ENCODE peak calls at places on chromosome 7, in seven cellular contexts. G, L, O, F, A, S and K are unnamed samples.

GRCh38 chr7:118575393-118575948 is 351.0 kb downstream of the ANKRD7 start:
- DNase-seq in A (no peak), S (no peak), O (no peak), G (no peak), L (no peak), F (no peak), K (no peak)

GRCh38 chr7:139914861-139915300 is 85.8 kb downstream of the TBXAS1 start:
- DNase-seq in F (no peak), L (no peak), S (no peak), A (no peak), O (no peak), G (no peak), K (no peak)

GRCh38 chr7:135745702-135746312 is 2.8 kb downstream of the FAM180A start:
- DNase-seq in F (no peak), A (peak; percentile 86), O (peak; percentile 72), L (peak; percentile 76), G (peak; percentile 48), S (no peak), K (peak; percentile 6)

GRCh38 chr7:106997487-106998271 is 46.8 kb upstream of the PRKAR2B start:
- DNase-seq in S (no peak), F (no peak), A (no peak), O (no peak), G (no peak), L (no peak), K (no peak)

GRCh38 chr7:7166318-7166717 is 16.0 kb upstream of the C1GALT1 start:
- DNase-seq in L (no peak), G (no peak), O (no peak), A (no peak), F (no peak), S (no peak), K (no peak)

GRCh38 chr7:95476904-95477594 is 8.7 kb upstream of the ASB4 start:
- DNase-seq in A (peak; percentile 75), S (peak; percentile 73), O (peak; percentile 42), G (peak; percentile 74), L (peak; percentile 45), F (peak; percentile 49), K (no peak)

GRCh38 chr7:29921404-29922010 is 68.1 kb downstream of the SCRN1 start:
- DNase-seq in F (no peak), G (peak; percentile 41), A (no peak), S (peak; percentile 69), L (peak; percentile 51), O (no peak), K (no peak)

GRCh38 chr7:23373151-23374004 is 74.2 kb downstream of the MALSU1 start:
- DNase-seq in L (no peak), F (no peak), O (no peak), G (no peak), A (no peak), S (peak; percentile 60), K (no peak)

GRCh38 chr7:104179178-104179577 is 28.6 kb downstream of the ORC5 start:
- DNase-seq in O (no peak), F (no peak), S (no peak), L (no peak), A (no peak), G (no peak), K (no peak)

GRCh38 chr7:47941136-47941844 is 7.0 kb downstream of the PKD1L1 start:
- DNase-seq in G (no peak), S (no peak), L (no peak), O (peak; percentile 52), F (no peak), A (peak; percentile 62), K (no peak)

GRCh38 chr7:2353650-2354172 is 916 bp upstream of the EIF3B start:
- DNase-seq in G (peak; percentile 91), O (peak; percentile 91), L (peak; percentile 90), A (peak; percentile 84), S (peak; percentile 90), F (peak; percentile 93), K (peak; percentile 44)

GRCh38 chr7:131039836-131040235 is 287.8 kb upstream of the MKLN1 start:
- DNase-seq in G (no peak), F (no peak), L (no peak), S (no peak), A (no peak), O (no peak), K (no peak)

GRCh38 chr7:57415730-57416129 is 34.2 kb upstream of the ZNF716 start:
- DNase-seq in L (no peak), F (no peak), A (no peak), G (no peak), S (no peak), O (no peak), K (no peak)

GRCh38 chr7:16512097-16512496 is 14.5 kb upstream of the LRRC72 start:
- DNase-seq in A (no peak), S (no peak), L (no peak), G (no peak), O (no peak), F (no peak), K (no peak)

GRCh38 chr7:2002561-2003450 is 229.9 kb downstream of the MAD1L1 start:
- DNase-seq in A (peak; percentile 16), O (peak; percentile 8), G (no peak), L (no peak), F (peak; percentile 38), S (no peak), K (no peak)

GRCh38 chr7:157683251-157684156 is 346.7 kb downstream of the DNAJB6 start:
- DNase-seq in G (no peak), F (no peak), L (no peak), A (no peak), S (peak; percentile 2), O (no peak), K (no peak)

GRCh38 chr7:40646717-40647116 is 511.9 kb downstream of the SUGCT start:
- DNase-seq in G (no peak), O (no peak), S (no peak), L (no peak), A (no peak), F (no peak), K (no peak)

GRCh38 chr7:134083766-134084487 is 43.2 kb upstream of the LRGUK start:
- DNase-seq in A (no peak), F (no peak), O (no peak), L (no peak), G (no peak), S (no peak), K (no peak)

GRCh38 chr7:23467731-23468720 is 2.3 kb downstream of the IGF2BP3 start:
- DNase-seq in O (no peak), F (no peak), A (no peak), S (no peak), G (no peak), L (no peak), K (no peak)

GRCh38 chr7:18356195-18356645 is 139.3 kb upstream of the HDAC9 start:
- DNase-seq in S (no peak), L (no peak), O (no peak), F (no peak), A (no peak), G (no peak), K (no peak)

GRCh38 chr7:154953006-154953684 is 49.8 kb downstream of the PAXIP1 start:
- DNase-seq in G (peak; percentile 65), F (peak; percentile 74), L (peak; percentile 29), O (peak; percentile 55), S (peak; percentile 52), A (peak; percentile 40), K (no peak)

GRCh38 chr7:139718859-139719258 is 58.9 kb downstream of the HIPK2 start:
- DNase-seq in F (no peak), A (no peak), S (no peak), O (no peak), L (no peak), G (no peak), K (no peak)

GRCh38 chr7:117780832-117781231 is 92.4 kb downstream of the CTTNBP2 start:
- DNase-seq in F (no peak), O (no peak), L (no peak), A (no peak), S (no peak), G (no peak), K (no peak)

GRCh38 chr7:133672866-133673265 is 420.0 kb downstream of the EXOC4 start:
- DNase-seq in A (no peak), G (no peak), O (no peak), F (no peak), S (no peak), L (no peak), K (no peak)

GRCh38 chr7:14341200-14341599 is 351.7 kb upstream of the ETV1 start:
- DNase-seq in S (no peak), L (no peak), G (no peak), F (no peak), O (no peak), A (no peak), K (no peak)

GRCh38 chr7:25696565-25696964 is 455.4 kb upstream of the NFE2L3 start:
- DNase-seq in O (no peak), A (no peak), F (no peak), G (no peak), S (no peak), L (no peak), K (no peak)

GRCh38 chr7:37234928-37235327 is 213.7 kb downstream of the ELMO1 start:
- DNase-seq in S (no peak), L (no peak), A (no peak), G (no peak), F (no peak), O (no peak), K (no peak)

GRCh38 chr7:20783131-20783715 is 3.5 kb downstream of the SP8 start:
- DNase-seq in L (no peak), A (no peak), G (no peak), S (no peak), O (no peak), F (no peak), K (no peak)
- H3K27me3 ChIP-seq in L (peaks cover 100% of the 10 kb centered on the region), A (peaks cover 96% of the 10 kb centered on the region), G (peaks cover 95% of the 10 kb centered on the region), S (no peaks in the 10 kb centered on the region), O (peaks cover 48% of the 10 kb centered on the region), F (peaks cover 100% of the 10 kb centered on the region), K (peaks cover 54% of the 10 kb centered on the region)

GRCh38 chr7:27185013-27185707 is at the start of gene HOXA11:
- DNase-seq in G (peak; percentile 91), L (no peak), S (no peak), O (no peak), A (peak; percentile 77), F (no peak), K (no peak)
- H3K4me1 ChIP-seq in G (peaks cover 20% of the 10 kb centered on the region), L (peaks cover 32% of the 10 kb centered on the region), S (peaks cover 18% of the 10 kb centered on the region), O (peaks cover 25% of the 10 kb centered on the region), A (peaks cover 23% of the 10 kb centered on the region), F (peaks cover 47% of the 10 kb centered on the region), K (peaks cover 61% of the 10 kb centered on the region)

DNA sequence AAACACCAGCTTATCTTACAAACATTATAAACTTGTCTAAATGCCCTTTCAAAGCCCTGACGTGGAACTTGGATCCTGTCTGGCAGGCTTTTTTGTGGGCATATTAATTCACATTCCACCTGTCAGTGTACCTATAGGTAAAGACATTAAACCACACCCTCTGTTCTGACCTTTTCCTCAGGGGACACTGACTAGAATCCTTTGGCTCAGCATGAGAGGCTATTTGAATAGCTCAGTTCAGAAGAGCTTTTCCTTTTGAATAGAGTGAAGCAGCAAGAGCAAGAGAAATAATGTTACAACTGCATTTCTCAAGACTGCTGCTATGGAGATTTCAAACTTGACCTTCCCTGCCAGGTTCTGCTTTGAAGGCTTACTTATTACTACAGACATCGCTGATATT is 76.9 kb downstream of the CYP51A1 start:
- DNase-seq in L (no peak), S (no peak), G (peak; percentile 84), A (no peak), F (no peak), O (no peak), K (no peak)
- H3K27ac ChIP-seq in L (no peak overlapping the region), S (no peak overlapping the region), G (peak overlapping the region; percentile 65), A (no peak overlapping the region), F (peak overlapping the region; percentile 12), O (peak overlapping the region; percentile 71), K (peak overlapping the region; percentile 64)

DNA sequence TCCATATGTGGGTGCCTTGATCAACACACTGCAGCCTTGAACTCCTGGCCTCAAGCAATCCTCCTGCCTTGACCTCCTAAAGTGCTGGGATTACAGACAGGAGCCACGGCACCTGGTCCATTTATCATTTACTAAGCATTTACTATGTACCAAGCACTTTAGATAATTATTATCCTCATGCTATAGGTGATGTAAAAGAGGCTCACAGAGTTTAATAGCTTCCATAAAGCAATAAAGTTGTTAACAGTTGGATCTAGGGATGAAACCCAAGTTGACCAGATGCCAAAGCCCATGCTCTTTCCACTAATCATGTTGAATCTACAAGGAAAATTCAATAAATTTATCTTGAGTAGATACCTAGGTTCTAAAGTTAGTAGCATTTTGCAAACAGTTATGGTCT is 5.0 kb downstream of the NAPEPLD start:
- DNase-seq in O (no peak), G (peak; percentile 76), A (no peak), F (no peak), L (no peak), S (no peak), K (no peak)
- H3K27me3 ChIP-seq in O (no peaks in the 10 kb centered on the region), G (no peaks in the 10 kb centered on the region), A (no peaks in the 10 kb centered on the region), F (no peaks in the 10 kb centered on the region), L (no peaks in the 10 kb centered on the region), S (no peaks in the 10 kb centered on the region), K (no peaks in the 10 kb centered on the region)